ENCODE peak calls at places on chromosomes 7 and 10, in four cellular contexts. P, K, F and A are unnamed samples.

GRCh38 chr10:127614484-127614883 is 65.4 kb downstream of the NPS start:
- DNase-seq in P (no peak), F (no peak), K (no peak), A (no peak)

GRCh38 chr10:52950578-52950977 is 178.0 kb upstream of the MBL2 start:
- DNase-seq in P (no peak), K (no peak), F (no peak), A (no peak)

GRCh38 chr10:64959883-64960282 is 1438.7 kb downstream of the REEP3 start:
- DNase-seq in F (no peak), P (no peak), K (no peak), A (no peak)

GRCh38 chr7:112572669-112573301 is 92.0 kb downstream of the LSMEM1 start:
- DNase-seq in P (no peak), F (peak; percentile 93), K (no peak), A (no peak)

GRCh38 chr10:49632406-49633317 is 18.8 kb downstream of the CHAT start:
- DNase-seq in K (no peak), F (no peak), P (no peak), A (no peak)

GRCh38 chr10:6074489-6075301 is 12.5 kb upstream of the IL2RA start:
- DNase-seq in F (no peak), K (no peak), P (no peak), A (no peak)

GRCh38 chr7:50473531-50473930 is 23.4 kb upstream of the FIGNL1 start:
- DNase-seq in P (no peak), K (no peak), F (no peak), A (no peak)

GRCh38 chr10:21427804-21428481 is 97.5 kb downstream of the SKIDA1 start:
- DNase-seq in K (no peak), F (no peak), P (no peak), A (no peak)

GRCh38 chr7:67644149-67644548 is 647.5 kb downstream of the TYW1 start:
- DNase-seq in K (no peak), F (no peak), P (no peak), A (no peak)

GRCh38 chr7:105245398-105246099 is 143.2 kb downstream of the SRPK2 start:
- DNase-seq in K (no peak), F (no peak), P (no peak), A (no peak)

GRCh38 chr7:74462707-74463100 is 9.0 kb downstream of the GTF2IRD1 start:
- DNase-seq in K (no peak), P (no peak), F (no peak), A (peak; percentile 39)

GRCh38 chr7:74464931-74465906 is 11.5 kb downstream of the GTF2IRD1 start:
- DNase-seq in P (peak; percentile 59), K (no peak), F (peak; percentile 87), A (no peak)

GRCh38 chr7:74461970-74462706 is 8.4 kb downstream of the GTF2IRD1 start:
- DNase-seq in F (no peak), P (no peak), K (no peak), A (no peak)

GRCh38 chr7:74467876-74468275 is 14.2 kb downstream of the GTF2IRD1 start:
- DNase-seq in F (no peak), K (no peak), P (no peak), A (no peak)

GRCh38 chr7:74466196-74466813 is 12.6 kb downstream of the GTF2IRD1 start:
- DNase-seq in P (no peak), K (no peak), F (peak; percentile 64), A (no peak)
- TF ChIP-seq POLR2A in P (no peak), K (no peak), F (no peak), A (no peak)

GRCh38 chr10:79142064-79142491 is 73.3 kb downstream of the ZMIZ1 start:
- DNase-seq in K (no peak), P (no peak), F (no peak), A (no peak)

GRCh38 chr10:79140906-79141305 is 72.1 kb downstream of the ZMIZ1 start:
- DNase-seq in P (no peak), F (no peak), K (no peak), A (no peak)

GRCh38 chr10:79139124-79139835 is 70.5 kb downstream of the ZMIZ1 start:
- DNase-seq in P (no peak), F (no peak), K (no peak), A (no peak)

GRCh38 chr10:79138449-79139123 is 69.8 kb downstream of the ZMIZ1 start:
- DNase-seq in P (no peak), K (no peak), F (no peak), A (no peak)

GRCh38 chr10:79140083-79140793 is 71.5 kb downstream of the ZMIZ1 start:
- DNase-seq in P (no peak), K (no peak), F (no peak), A (no peak)
- TF ChIP-seq POLR2A in P (no peak), K (no peak), F (no peak), A (no peak)

GRCh38 chr10:113240736-113241135 is 290.7 kb downstream of the TCF7L2 start:
- DNase-seq in K (no peak), F (no peak), P (no peak), A (no peak)

GRCh38 chr10:113232928-113233511 is 283.0 kb downstream of the TCF7L2 start:
- DNase-seq in P (no peak), K (no peak), F (no peak), A (no peak)

GRCh38 chr10:113236998-113237397 is 287.0 kb downstream of the TCF7L2 start:
- DNase-seq in K (no peak), P (no peak), F (no peak), A (no peak)

GRCh38 chr10:113239569-113239968 is 289.5 kb downstream of the TCF7L2 start:
- DNase-seq in K (no peak), F (no peak), P (no peak), A (no peak)

DNA sequence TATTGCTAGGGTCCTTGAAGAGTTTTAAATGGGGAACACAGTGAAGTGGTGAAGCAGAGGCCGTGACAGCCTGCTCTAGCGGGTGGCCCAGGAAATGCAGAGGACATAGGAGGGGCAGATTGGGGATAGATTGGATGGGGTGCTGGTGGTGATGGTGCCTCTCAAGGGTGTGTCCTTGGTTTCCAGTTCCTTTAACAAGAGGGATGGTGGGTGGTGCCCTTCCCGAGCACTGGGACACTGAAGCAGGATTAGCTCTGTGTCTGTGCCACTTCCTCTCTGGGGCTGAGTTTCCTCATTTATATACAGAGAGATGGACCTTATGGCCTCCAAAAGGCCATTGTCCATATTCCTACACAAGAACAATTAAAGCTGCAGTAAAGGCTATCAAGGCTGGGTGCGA is 285.5 kb downstream of the TCF7L2 start:
- DNase-seq in K (no peak), P (no peak), F (no peak), A (no peak)
- TF ChIP-seq POLR2A in K (no peak), P (no peak), F (no peak), A (no peak)

GRCh38 chr10:107163904-107164861 is at the start of gene SORCS1:
- DNase-seq in F (no peak), P (no peak), K (no peak), A (no peak)
- TF ChIP-seq POLR2A in F (no peak), P (no peak), K (no peak), A (no peak)

GRCh38 chr10:10881132-10881813 is 136.4 kb upstream of the CELF2 start:
- DNase-seq in K (no peak), F (no peak), P (no peak), A (no peak)
- TF ChIP-seq POLR2A in K (no peak), F (no peak), P (no peak), A (no peak)

GRCh38 chr7:27096756-27097514 is 1.1 kb upstream of the HOXA1 start:
- DNase-seq in F (no peak), K (no peak), P (no peak), A (no peak)
- TF ChIP-seq POLR2A in F (no peak), K (no peak), P (no peak), A (no peak)

DNA sequence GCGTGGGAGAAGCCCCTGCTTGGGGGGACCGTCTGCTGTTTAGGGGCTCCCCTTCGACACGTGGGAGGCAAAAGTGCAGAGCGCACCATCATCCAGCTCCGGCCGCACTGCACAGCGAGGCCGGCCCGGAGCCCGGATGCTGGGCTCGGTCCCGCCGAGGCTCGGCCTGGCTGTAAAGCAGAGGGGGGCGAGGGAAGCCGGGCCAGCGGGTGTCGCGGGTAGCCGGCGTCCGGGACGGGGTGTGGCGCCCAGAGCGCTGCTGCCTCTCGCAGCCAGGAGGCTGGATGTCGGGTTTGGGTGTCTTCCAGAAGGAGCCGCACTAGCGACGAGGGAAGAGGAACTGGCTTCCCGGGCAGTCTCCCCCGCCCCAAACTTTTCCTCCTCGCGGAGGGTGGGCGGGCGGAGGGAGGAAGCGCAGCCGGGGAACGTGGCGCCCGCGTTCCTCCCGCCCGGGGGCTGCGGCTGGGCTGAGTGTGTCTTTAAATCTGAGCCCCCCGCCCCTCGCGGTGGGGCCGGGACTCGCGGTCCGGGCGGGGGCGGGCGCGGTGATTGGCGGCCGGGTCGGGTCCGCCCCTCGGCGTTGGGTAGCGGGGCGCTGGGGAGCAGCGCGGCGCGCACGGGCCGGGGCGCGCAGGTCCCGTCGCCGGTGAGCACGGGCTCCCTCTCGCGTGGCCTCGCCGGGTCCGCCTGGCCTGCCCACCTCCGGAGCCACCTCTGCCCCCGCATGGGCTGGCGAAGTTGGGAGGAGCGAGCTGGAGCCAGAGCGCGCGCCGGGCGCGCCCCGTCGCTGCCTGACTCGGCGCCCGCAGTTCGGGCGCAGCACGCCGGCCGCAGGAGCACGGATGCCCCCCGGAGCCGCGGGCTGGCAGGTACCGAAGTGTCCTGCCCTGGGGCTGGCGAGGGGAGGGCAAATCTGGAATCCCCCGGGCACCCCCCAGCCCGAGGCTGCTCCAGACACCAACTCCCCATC is at the start of gene PALD1:
- DNase-seq in F (peak; percentile 54), K (peak; percentile 71), P (peak; percentile 43), A (peak; percentile 79)
- TF ChIP-seq POLR2A in F (no peak), K (peak; percentile 73), P (no peak), A (no peak)

DNA sequence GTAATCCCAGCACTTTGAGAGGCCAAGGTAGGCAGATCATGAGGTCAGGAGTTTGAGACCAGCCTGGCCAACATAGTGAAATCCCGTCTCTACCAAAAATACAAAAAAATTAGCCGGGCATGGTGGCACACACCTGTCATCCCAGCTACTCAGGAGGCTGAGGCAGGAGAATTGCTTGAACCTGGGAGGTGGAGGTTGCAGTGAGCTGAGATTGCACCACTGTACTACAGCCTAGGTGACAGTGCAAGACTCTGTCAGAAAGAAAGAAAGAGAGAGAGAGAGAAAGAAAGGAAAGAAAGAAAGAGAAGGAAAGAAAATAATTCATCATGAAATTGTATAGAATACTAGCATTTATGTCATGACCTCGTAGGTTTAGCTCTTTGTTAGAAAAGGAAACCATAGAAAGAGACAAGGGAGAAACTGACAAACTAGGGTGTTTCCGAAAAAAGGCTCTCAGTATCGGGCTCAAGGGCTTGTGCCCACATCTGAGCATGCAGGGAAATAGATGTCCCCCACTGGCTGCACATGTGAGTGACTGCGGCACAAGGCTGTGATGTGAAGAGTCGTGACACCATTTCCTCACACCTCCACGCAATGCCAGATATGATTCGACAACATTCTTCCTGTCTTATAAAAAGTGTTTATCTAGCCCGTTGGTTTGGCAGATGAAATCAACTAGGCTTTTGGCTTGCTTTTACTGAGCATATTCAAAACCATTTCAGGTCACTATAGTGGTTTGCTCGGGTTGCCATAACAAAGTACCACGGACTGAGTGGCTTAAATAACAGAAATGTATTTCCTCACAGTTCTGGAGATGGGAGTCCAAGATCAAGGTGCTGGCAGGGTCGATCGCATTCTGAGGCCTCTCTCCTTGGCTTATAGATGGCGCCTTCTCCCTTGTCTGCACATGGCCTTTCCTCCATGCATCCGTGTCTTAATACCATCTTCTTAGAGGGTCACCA is 2.0 kb downstream of the SRGN start:
- DNase-seq in K (no peak), F (no peak), P (peak; percentile 20), A (no peak)
- TF ChIP-seq POLR2A in K (no peak), F (no peak), P (no peak), A (peak; percentile 56)

GRCh38 chr7:111561909-111562732 is at the start of gene IMMP2L:
- DNase-seq in P (peak; percentile 77), F (peak; percentile 82), K (peak; percentile 69), A (peak; percentile 76)
- TF ChIP-seq POLR2A in P (no peak), F (peak; percentile 71), K (peak; percentile 43), A (no peak)